ENCODE peak calls at places on chromosomes 3 and 15, in six cellular contexts. One of them, this sample, is unnamed.

GRCh38 chr15:75134748-75135147 is 66.9 kb upstream of the C15orf39 start:
- DNase-seq in K562: no peak
- DNase-seq in endodermal cell: peak
- DNase-seq in tibial nerve: no peak
- DNase-seq in ovary: no peak
- DNase-seq in stomach: no peak
- DNase-seq in this sample: no peak

GRCh38 chr3:154972951-154973350 is 107.2 kb upstream of the MME start:
- DNase-seq in K562: no peak
- DNase-seq in endodermal cell: no peak
- DNase-seq in tibial nerve: peak
- DNase-seq in ovary: no peak
- DNase-seq in stomach: no peak
- DNase-seq in this sample: no peak

GRCh38 chr3:172094621-172095557 is 55.5 kb downstream of the FNDC3B start:
- DNase-seq in K562: no peak
- DNase-seq in endodermal cell: peak
- DNase-seq in tibial nerve: no peak
- DNase-seq in ovary: no peak
- DNase-seq in stomach: no peak
- DNase-seq in this sample: peak

GRCh38 chr15:70831094-70831911 is 22.7 kb downstream of the LARP6 start:
- DNase-seq in K562: no peak
- DNase-seq in endodermal cell: no peak
- DNase-seq in tibial nerve: no peak
- DNase-seq in ovary: no peak
- DNase-seq in stomach: no peak
- DNase-seq in this sample: no peak

GRCh38 chr3:12875857-12876451 is 34.6 kb upstream of the RPL32 start:
- DNase-seq in K562: peak
- DNase-seq in endodermal cell: peak
- DNase-seq in tibial nerve: no peak
- DNase-seq in ovary: peak
- DNase-seq in stomach: peak
- DNase-seq in this sample: no peak

GRCh38 chr3:160479376-160479775 is 29.8 kb upstream of the TRIM59 start:
- DNase-seq in K562: no peak
- DNase-seq in endodermal cell: no peak
- DNase-seq in tibial nerve: no peak
- DNase-seq in ovary: no peak
- DNase-seq in stomach: no peak
- DNase-seq in this sample: no peak

GRCh38 chr3:37279226-37279625 is 104.8 kb upstream of the LRRFIP2 start:
- DNase-seq in K562: no peak
- DNase-seq in endodermal cell: no peak
- DNase-seq in tibial nerve: no peak
- DNase-seq in ovary: no peak
- DNase-seq in stomach: no peak
- DNase-seq in this sample: no peak

GRCh38 chr15:59591372-59591771 is 20.2 kb upstream of the GCNT3 start:
- DNase-seq in K562: no peak
- DNase-seq in endodermal cell: no peak
- DNase-seq in tibial nerve: no peak
- DNase-seq in ovary: no peak
- DNase-seq in stomach: no peak
- DNase-seq in this sample: no peak

GRCh38 chr15:67967871-67968423 is 86.2 kb upstream of the PIAS1 start:
- DNase-seq in K562: peak
- DNase-seq in endodermal cell: peak
- DNase-seq in tibial nerve: peak
- DNase-seq in ovary: peak
- DNase-seq in stomach: peak
- DNase-seq in this sample: peak

DNA sequence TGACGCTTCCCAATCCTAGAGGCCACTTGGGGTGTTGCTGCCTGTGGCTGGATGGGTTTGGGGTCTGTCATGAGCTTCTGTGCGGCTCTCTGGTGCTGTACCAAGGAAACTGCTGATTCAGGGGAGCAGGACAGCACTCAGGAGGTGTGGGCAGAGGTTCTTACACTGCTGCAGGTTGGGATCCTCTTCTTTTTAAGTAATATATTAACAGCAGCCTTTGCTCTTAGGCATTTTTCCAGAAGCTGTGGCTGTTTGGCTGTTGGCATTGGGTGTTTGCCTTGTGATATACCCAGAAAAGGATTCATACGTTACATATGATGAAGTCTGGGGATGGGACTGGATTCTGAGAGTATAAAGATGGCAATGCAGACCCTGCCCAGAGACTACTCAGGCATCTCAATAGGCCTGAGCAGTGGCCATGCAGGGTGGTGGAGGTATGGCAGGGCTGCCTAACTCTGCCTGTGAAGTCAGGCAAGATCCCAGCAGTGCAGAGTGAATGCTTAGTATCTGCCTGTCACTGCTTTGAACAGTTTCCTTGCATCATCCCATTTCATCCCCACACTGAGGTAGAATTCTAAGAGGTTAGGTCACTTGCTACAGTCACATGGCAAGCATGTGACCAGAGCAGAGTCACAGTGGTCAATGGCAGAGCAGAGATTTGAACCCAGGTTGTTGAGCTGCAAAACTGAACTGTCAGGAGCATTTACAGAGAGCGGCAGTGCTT is 3.9 kb downstream of the ABHD6 start:
- DNase-seq in K562: no peak
- DNase-seq in endodermal cell: no peak
- DNase-seq in tibial nerve: no peak
- DNase-seq in ovary: no peak
- DNase-seq in stomach: no peak
- DNase-seq in this sample: no peak
- H3K4me3 ChIP-seq in K562: no peak
- H3K4me3 ChIP-seq in endodermal cell: no peak
- H3K4me3 ChIP-seq in tibial nerve: no peak
- H3K4me3 ChIP-seq in ovary: no peak
- H3K4me3 ChIP-seq in stomach: no peak
- H3K4me3 ChIP-seq in this sample: no peak

GRCh38 chr3:134126153-134126552 is 96.4 kb upstream of the SLCO2A1 start:
- DNase-seq in K562: no peak
- DNase-seq in endodermal cell: no peak
- DNase-seq in tibial nerve: no peak
- DNase-seq in ovary: no peak
- DNase-seq in stomach: no peak
- DNase-seq in this sample: no peak
- H3K27ac ChIP-seq in K562: no peak
- H3K27ac ChIP-seq in endodermal cell: no peak
- H3K27ac ChIP-seq in tibial nerve: no peak
- H3K27ac ChIP-seq in ovary: no peak
- H3K27ac ChIP-seq in stomach: no peak
- H3K27ac ChIP-seq in this sample: no peak

GRCh38 chr3:189674249-189674913 is 43.2 kb downstream of the TP63 start:
- DNase-seq in K562: no peak
- DNase-seq in endodermal cell: no peak
- DNase-seq in tibial nerve: no peak
- DNase-seq in ovary: no peak
- DNase-seq in stomach: no peak
- DNase-seq in this sample: no peak
- H3K4me3 ChIP-seq in K562: no peak
- H3K4me3 ChIP-seq in endodermal cell: no peak
- H3K4me3 ChIP-seq in tibial nerve: no peak
- H3K4me3 ChIP-seq in ovary: no peak
- H3K4me3 ChIP-seq in stomach: no peak
- H3K4me3 ChIP-seq in this sample: no peak

DNA sequence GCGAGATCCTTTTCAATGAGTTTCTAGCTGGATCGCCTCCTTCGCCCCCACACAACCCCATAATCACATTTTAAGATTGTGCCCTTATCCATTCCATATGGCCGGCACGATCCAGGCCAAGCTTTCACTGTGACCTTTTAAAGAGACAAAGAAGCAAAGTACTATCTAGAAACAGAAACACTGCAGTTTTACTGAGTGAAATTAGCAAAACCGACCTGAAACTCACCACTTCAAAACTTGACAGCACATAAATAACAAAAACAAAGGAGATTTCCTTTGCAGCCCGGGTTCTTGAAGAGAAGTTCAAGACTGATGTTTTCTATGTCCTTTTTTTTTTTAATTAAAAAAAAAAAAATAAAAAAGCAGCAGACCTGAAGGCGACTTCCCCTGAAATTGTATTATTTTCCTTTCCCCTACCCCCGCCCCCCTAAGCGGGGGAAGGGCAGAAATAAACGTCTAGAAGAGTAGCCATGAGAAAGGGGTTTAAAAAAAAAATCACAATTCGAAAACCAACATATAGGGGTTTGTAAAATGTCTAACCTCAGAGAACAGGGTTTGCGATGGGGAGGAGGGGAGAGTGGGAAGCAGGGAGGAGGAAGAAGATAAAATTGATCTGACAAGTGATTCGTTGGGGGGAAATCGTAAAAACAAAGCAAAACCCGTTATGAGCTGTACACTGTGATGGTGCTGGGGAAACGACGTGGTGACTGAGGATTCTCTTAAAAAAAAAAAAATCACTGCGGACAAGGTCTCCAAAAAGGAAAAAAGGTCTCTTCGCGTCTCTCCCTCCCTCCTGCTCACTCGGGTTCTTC is 1.5 kb downstream of the SATB1 start:
- DNase-seq in K562: peak
- DNase-seq in endodermal cell: peak
- DNase-seq in tibial nerve: peak
- DNase-seq in ovary: peak
- DNase-seq in stomach: peak
- DNase-seq in this sample: peak
- H3K27ac ChIP-seq in K562: no peak
- H3K27ac ChIP-seq in endodermal cell: peak
- H3K27ac ChIP-seq in tibial nerve: peak
- H3K27ac ChIP-seq in ovary: peak
- H3K27ac ChIP-seq in stomach: peak
- H3K27ac ChIP-seq in this sample: no peak